ENCODE peak calls at places on chromosomes 7 and 10, in ten cellular contexts. G is Jurkat, Clone E6-1; Z is AG04450; U is HTR-8/SVneo; K is activated naive CD4-positive, alpha-beta T cell; D is ovary; L is CMK; R is activated T-cell treated with anti-CD3 and anti-CD28 coated beads for 1 hour; E is activated gamma-delta T cell treated with Interleukin-2 at 50 U/mL for 16 hours; F is stimulated activated CD4-positive, alpha-beta T cell treated with anti-CD3 and anti-CD28 coated beads, Interleukin-2, amount 100 ng/mL, for 24 hours. C is an unnamed sample.

GRCh38 chr7:85695041-85695990 is 508.5 kb upstream of the SEMA3D start:
- DNase-seq in F (no peak), U (peak), G (no peak), R (no peak), K (no peak), Z (no peak), L (no peak), D (no peak), E (no peak), C (no peak)

GRCh38 chr7:158576050-158576762 is 11.4 kb downstream of the PTPRN2 start:
- DNase-seq in D (no peak), K (no peak), R (no peak), U (no peak), L (no peak), G (no peak), E (no peak), Z (no peak), F (no peak), C (no peak)

GRCh38 chr7:134645935-134646334 is 718 bp upstream of the BPGM start:
- DNase-seq in G (no peak), U (no peak), L (no peak), K (no peak), D (no peak), R (no peak), E (no peak), Z (no peak), F (no peak), C (no peak)

GRCh38 chr7:17580141-17580540 is 281.7 kb downstream of the AHR start:
- DNase-seq in D (no peak), E (no peak), L (no peak), Z (peak), G (no peak), R (no peak), K (no peak), U (no peak), F (no peak), C (peak)

GRCh38 chr7:116500071-116500853 is 724 bp downstream of the CAV2 start:
- DNase-seq in U (no peak), R (no peak), G (no peak), E (no peak), Z (no peak), D (peak), K (no peak), F (peak), L (no peak), C (no peak)

GRCh38 chr7:144410441-144410840 is 6.9 kb upstream of the NOBOX start:
- DNase-seq in U (no peak), K (no peak), D (no peak), R (no peak), L (no peak), G (no peak), F (no peak), E (no peak), Z (no peak), C (no peak)

GRCh38 chr7:131159961-131160361 is 167.7 kb upstream of the MKLN1 start:
- DNase-seq in G (no peak), K (no peak), R (no peak), L (no peak), F (no peak), Z (peak), U (no peak), D (no peak), E (no peak), C (no peak)

GRCh38 chr10:88893611-88894010 is 13.6 kb downstream of the STAMBPL1 start:
- DNase-seq in G (no peak), L (no peak), E (no peak), K (no peak), R (no peak), Z (no peak), D (no peak), U (no peak), F (no peak), C (no peak)

GRCh38 chr7:29297194-29297890 is 102.8 kb downstream of the CHN2 start:
- DNase-seq in E (no peak), F (no peak), R (no peak), L (no peak), K (no peak), G (no peak), Z (no peak), U (no peak), D (no peak), C (no peak)

GRCh38 chr10:44921061-44921460 is 9.9 kb downstream of the TMEM72 start:
- DNase-seq in E (no peak), L (no peak), U (no peak), F (no peak), G (no peak), R (no peak), Z (no peak), D (no peak), K (no peak), C (no peak)

GRCh38 chr10:98478430-98479222 is 31.9 kb upstream of the HPS1 start:
- DNase-seq in R (no peak), G (no peak), U (no peak), L (no peak), D (no peak), F (no peak), Z (no peak), K (no peak), E (no peak), C (no peak)